ENCODE peak calls at places on chromosome 10, in six cellular contexts. One of them, this sample, is unnamed.

GRCh38 chr10:117830832-117831231 is 215.9 kb downstream of the RAB11FIP2 start:
- DNase-seq in SK-N-SH: no peak
- DNase-seq in HCT116: no peak
- DNase-seq in K562: no peak
- DNase-seq in H1: no peak
- DNase-seq in GM12878: no peak
- DNase-seq in this sample: no peak

GRCh38 chr10:806451-807162 is 117.1 kb upstream of the DIP2C start:
- DNase-seq in SK-N-SH: no peak
- DNase-seq in HCT116: no peak
- DNase-seq in K562: no peak
- DNase-seq in H1: no peak
- DNase-seq in GM12878: no peak
- DNase-seq in this sample: no peak

GRCh38 chr10:130809761-130810515 is 501.6 kb downstream of the TCERG1L start:
- DNase-seq in SK-N-SH: no peak
- DNase-seq in HCT116: no peak
- DNase-seq in K562: no peak
- DNase-seq in H1: no peak
- DNase-seq in GM12878: no peak
- DNase-seq in this sample: no peak

GRCh38 chr10:90799172-90799571 is 58.7 kb downstream of the HTR7 start:
- DNase-seq in SK-N-SH: no peak
- DNase-seq in HCT116: no peak
- DNase-seq in K562: no peak
- DNase-seq in H1: no peak
- DNase-seq in GM12878: no peak
- DNase-seq in this sample: no peak

GRCh38 chr10:78321500-78321899 is 287.8 kb downstream of the RPS24 start:
- DNase-seq in SK-N-SH: no peak
- DNase-seq in HCT116: no peak
- DNase-seq in K562: no peak
- DNase-seq in H1: no peak
- DNase-seq in GM12878: no peak
- DNase-seq in this sample: no peak

GRCh38 chr10:614772-615582 is 74.5 kb downstream of the DIP2C start:
- DNase-seq in SK-N-SH: peak
- DNase-seq in HCT116: no peak
- DNase-seq in K562: no peak
- DNase-seq in H1: no peak
- DNase-seq in GM12878: no peak
- DNase-seq in this sample: no peak

GRCh38 chr10:77392851-77393250 is 244.8 kb downstream of the KCNMA1 start:
- DNase-seq in SK-N-SH: no peak
- DNase-seq in HCT116: peak
- DNase-seq in K562: no peak
- DNase-seq in H1: no peak
- DNase-seq in GM12878: no peak
- DNase-seq in this sample: peak

GRCh38 chr10:43862756-43863155 is 214.1 kb upstream of the ZNF32 start:
- DNase-seq in SK-N-SH: peak
- DNase-seq in HCT116: no peak
- DNase-seq in K562: no peak
- DNase-seq in H1: no peak
- DNase-seq in GM12878: no peak
- DNase-seq in this sample: no peak

GRCh38 chr10:80860719-80861118 is 323.0 kb downstream of the SH2D4B start:
- DNase-seq in SK-N-SH: no peak
- DNase-seq in HCT116: no peak
- DNase-seq in K562: no peak
- DNase-seq in H1: no peak
- DNase-seq in GM12878: no peak
- DNase-seq in this sample: no peak

GRCh38 chr10:36423821-36424248 is 701.6 kb upstream of the ANKRD30A start:
- DNase-seq in SK-N-SH: no peak
- DNase-seq in HCT116: no peak
- DNase-seq in K562: no peak
- DNase-seq in H1: no peak
- DNase-seq in GM12878: no peak
- DNase-seq in this sample: no peak

GRCh38 chr10:4383683-4384082 is 442.3 kb upstream of the AKR1E2 start:
- DNase-seq in SK-N-SH: no peak
- DNase-seq in HCT116: no peak
- DNase-seq in K562: no peak
- DNase-seq in H1: no peak
- DNase-seq in GM12878: no peak
- DNase-seq in this sample: no peak

GRCh38 chr10:90871279-90871760 is 454 bp upstream of the RPP30 start:
- DNase-seq in SK-N-SH: peak
- DNase-seq in HCT116: no peak
- DNase-seq in K562: peak
- DNase-seq in H1: no peak
- DNase-seq in GM12878: peak
- DNase-seq in this sample: peak

GRCh38 chr10:52064084-52064845 is 249.8 kb upstream of the DKK1 start:
- DNase-seq in SK-N-SH: no peak
- DNase-seq in HCT116: no peak
- DNase-seq in K562: no peak
- DNase-seq in H1: no peak
- DNase-seq in GM12878: no peak
- DNase-seq in this sample: no peak

GRCh38 chr10:17737021-17737965 is 14.7 kb upstream of the TMEM236 start:
- DNase-seq in SK-N-SH: peak
- DNase-seq in HCT116: no peak
- DNase-seq in K562: no peak
- DNase-seq in H1: no peak
- DNase-seq in GM12878: no peak
- DNase-seq in this sample: peak

GRCh38 chr10:118698421-118698820 is 56.3 kb downstream of the CACUL1 start:
- DNase-seq in SK-N-SH: peak
- DNase-seq in HCT116: peak
- DNase-seq in K562: peak
- DNase-seq in H1: no peak
- DNase-seq in GM12878: peak
- DNase-seq in this sample: no peak

GRCh38 chr10:22740180-22740579 is 25.8 kb upstream of the PIP4K2A start:
- DNase-seq in SK-N-SH: no peak
- DNase-seq in HCT116: no peak
- DNase-seq in K562: no peak
- DNase-seq in H1: no peak
- DNase-seq in GM12878: no peak
- DNase-seq in this sample: no peak

GRCh38 chr10:93494494-93494893 is 1.9 kb upstream of the CEP55 start:
- DNase-seq in SK-N-SH: no peak
- DNase-seq in HCT116: no peak
- DNase-seq in K562: no peak
- DNase-seq in H1: no peak
- DNase-seq in GM12878: no peak
- DNase-seq in this sample: no peak

GRCh38 chr10:132257271-132257670 is 50.5 kb downstream of the STK32C start:
- DNase-seq in SK-N-SH: peak
- DNase-seq in HCT116: no peak
- DNase-seq in K562: peak
- DNase-seq in H1: no peak
- DNase-seq in GM12878: no peak
- DNase-seq in this sample: no peak

GRCh38 chr10:94038024-94038423 is 44.3 kb downstream of the PLCE1 start:
- DNase-seq in SK-N-SH: no peak
- DNase-seq in HCT116: no peak
- DNase-seq in K562: no peak
- DNase-seq in H1: no peak
- DNase-seq in GM12878: no peak
- DNase-seq in this sample: no peak

GRCh38 chr10:124989526-124989925 is 47.6 kb downstream of the ZRANB1 start:
- DNase-seq in SK-N-SH: no peak
- DNase-seq in HCT116: no peak
- DNase-seq in K562: no peak
- DNase-seq in H1: no peak
- DNase-seq in GM12878: no peak
- DNase-seq in this sample: no peak

GRCh38 chr10:77867124-77867715 is 59.3 kb downstream of the DLG5 start:
- DNase-seq in SK-N-SH: no peak
- DNase-seq in HCT116: no peak
- DNase-seq in K562: no peak
- DNase-seq in H1: no peak
- DNase-seq in GM12878: no peak
- DNase-seq in this sample: no peak

GRCh38 chr10:8242295-8242872 is 187.9 kb downstream of the GATA3 start:
- DNase-seq in SK-N-SH: no peak
- DNase-seq in HCT116: no peak
- DNase-seq in K562: no peak
- DNase-seq in H1: no peak
- DNase-seq in GM12878: no peak
- DNase-seq in this sample: no peak

GRCh38 chr10:86043236-86043635 is 323.4 kb downstream of the GRID1 start:
- DNase-seq in SK-N-SH: no peak
- DNase-seq in HCT116: no peak
- DNase-seq in K562: no peak
- DNase-seq in H1: no peak
- DNase-seq in GM12878: no peak
- DNase-seq in this sample: no peak

GRCh38 chr10:122514045-122514840 is 46.3 kb upstream of the DMBT1 start:
- DNase-seq in SK-N-SH: no peak
- DNase-seq in HCT116: no peak
- DNase-seq in K562: no peak
- DNase-seq in H1: no peak
- DNase-seq in GM12878: no peak
- DNase-seq in this sample: no peak

GRCh38 chr10:5551531-5552375 is 27.0 kb downstream of the CALML3 start:
- DNase-seq in SK-N-SH: no peak
- DNase-seq in HCT116: no peak
- DNase-seq in K562: peak
- DNase-seq in H1: no peak
- DNase-seq in GM12878: peak
- DNase-seq in this sample: no peak

GRCh38 chr10:80600251-80600650 is 62.5 kb downstream of the SH2D4B start:
- DNase-seq in SK-N-SH: no peak
- DNase-seq in HCT116: no peak
- DNase-seq in K562: no peak
- DNase-seq in H1: no peak
- DNase-seq in GM12878: no peak
- DNase-seq in this sample: no peak

GRCh38 chr10:94042001-94042813 is 48.5 kb downstream of the PLCE1 start:
- DNase-seq in SK-N-SH: no peak
- DNase-seq in HCT116: peak
- DNase-seq in K562: no peak
- DNase-seq in H1: no peak
- DNase-seq in GM12878: peak
- DNase-seq in this sample: peak

GRCh38 chr10:31612082-31612481 is 293.1 kb downstream of the ZEB1 start:
- DNase-seq in SK-N-SH: no peak
- DNase-seq in HCT116: no peak
- DNase-seq in K562: no peak
- DNase-seq in H1: no peak
- DNase-seq in GM12878: no peak
- DNase-seq in this sample: no peak
- TF ChIP-seq JUND in SK-N-SH: no peak
- TF ChIP-seq JUND in HCT116: no peak
- TF ChIP-seq JUND in K562: no peak
- TF ChIP-seq JUND in H1: no peak
- TF ChIP-seq JUND in GM12878: no peak
- TF ChIP-seq JUND in this sample: no peak

GRCh38 chr10:53162856-53163255 is 390.3 kb upstream of the MBL2 start:
- DNase-seq in SK-N-SH: no peak
- DNase-seq in HCT116: no peak
- DNase-seq in K562: no peak
- DNase-seq in H1: no peak
- DNase-seq in GM12878: no peak
- DNase-seq in this sample: no peak

GRCh38 chr10:53161231-53161630 is 388.6 kb upstream of the MBL2 start:
- DNase-seq in SK-N-SH: no peak
- DNase-seq in HCT116: no peak
- DNase-seq in K562: no peak
- DNase-seq in H1: no peak
- DNase-seq in GM12878: no peak
- DNase-seq in this sample: no peak

DNA sequence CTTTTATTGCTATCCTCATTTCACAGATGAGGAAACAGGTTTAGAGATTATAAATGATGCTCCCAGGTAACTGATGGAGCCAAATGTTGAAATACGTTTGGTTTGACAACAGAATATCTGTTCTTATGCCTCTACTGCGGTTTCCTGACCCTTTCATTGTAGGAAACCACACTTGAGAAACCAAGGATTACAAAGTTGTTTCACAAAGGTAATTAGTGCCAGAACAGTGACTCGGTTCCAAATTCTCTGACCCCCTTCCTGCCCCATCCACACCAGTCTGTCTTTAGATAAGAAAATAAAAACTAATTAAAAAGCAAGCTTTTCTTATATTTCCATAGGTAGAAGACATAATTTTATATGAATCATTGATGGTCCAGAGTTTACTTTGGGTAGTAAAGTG is 393.7 kb upstream of the MBL2 start:
- DNase-seq in SK-N-SH: no peak
- DNase-seq in HCT116: no peak
- DNase-seq in K562: no peak
- DNase-seq in H1: no peak
- DNase-seq in GM12878: peak
- DNase-seq in this sample: no peak
- TF ChIP-seq JUND in SK-N-SH: no peak
- TF ChIP-seq JUND in HCT116: no peak
- TF ChIP-seq JUND in K562: no peak
- TF ChIP-seq JUND in H1: no peak
- TF ChIP-seq JUND in GM12878: no peak
- TF ChIP-seq JUND in this sample: no peak

DNA sequence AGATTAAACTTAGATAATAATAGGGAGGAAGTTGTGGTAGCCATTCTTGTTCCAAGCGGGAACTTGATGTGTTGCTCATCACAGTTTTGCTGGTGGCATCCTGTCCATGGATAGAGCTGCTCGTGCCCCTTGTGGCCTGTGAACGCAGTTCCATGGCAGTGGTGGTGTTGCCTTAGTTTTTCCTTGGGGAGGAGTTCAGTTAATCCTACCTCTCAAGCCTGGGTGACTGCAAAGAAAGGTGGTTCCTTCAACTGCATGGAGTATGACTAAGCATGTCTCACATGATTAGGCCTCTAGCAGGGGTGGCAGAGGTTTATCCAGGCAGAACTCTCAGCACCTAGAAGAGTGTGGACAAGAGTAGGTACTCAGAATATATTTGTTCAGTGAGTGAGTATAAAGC is 99.7 kb downstream of the MAPK8 start:
- DNase-seq in SK-N-SH: no peak
- DNase-seq in HCT116: peak
- DNase-seq in K562: peak
- DNase-seq in H1: no peak
- DNase-seq in GM12878: no peak
- DNase-seq in this sample: no peak
- TF ChIP-seq JUND in SK-N-SH: no peak
- TF ChIP-seq JUND in HCT116: no peak
- TF ChIP-seq JUND in K562: peak
- TF ChIP-seq JUND in H1: no peak
- TF ChIP-seq JUND in GM12878: no peak
- TF ChIP-seq JUND in this sample: no peak

GRCh38 chr10:111748184-111748583 is 435.4 kb downstream of the GPAM start:
- DNase-seq in SK-N-SH: no peak
- DNase-seq in HCT116: no peak
- DNase-seq in K562: no peak
- DNase-seq in H1: no peak
- DNase-seq in GM12878: no peak
- DNase-seq in this sample: no peak

GRCh38 chr10:111745982-111746381 is 437.6 kb downstream of the GPAM start:
- DNase-seq in SK-N-SH: no peak
- DNase-seq in HCT116: no peak
- DNase-seq in K562: no peak
- DNase-seq in H1: no peak
- DNase-seq in GM12878: no peak
- DNase-seq in this sample: no peak
- TF ChIP-seq JUND in SK-N-SH: no peak
- TF ChIP-seq JUND in HCT116: no peak
- TF ChIP-seq JUND in K562: no peak
- TF ChIP-seq JUND in H1: no peak
- TF ChIP-seq JUND in GM12878: no peak
- TF ChIP-seq JUND in this sample: no peak

This sample was measured in T47D.